ENCODE peak calls at places on chromosomes 12 and 14, in nine cellular contexts. T, C, Z, W, H, Y, R, Q and P are unnamed samples.

GRCh38 chr12:112018571-112019237 is 5.5 kb downstream of the ERP29 start:
- DNase-seq in T (peak; percentile 85), R (no peak), Z (peak; percentile 67), C (no peak), Q (no peak), H (no peak), W (peak; percentile 81), Y (peak; percentile 48), P (no peak)

GRCh38 chr12:6604254-6605029 is 2.7 kb downstream of the CHD4 start:
- DNase-seq in R (peak; percentile 60), Y (no peak), T (no peak), W (peak; percentile 50), Q (no peak), C (no peak), H (no peak), Z (no peak), P (peak; percentile 52)

GRCh38 chr12:1716215-1716862 is 25.5 kb downstream of the ADIPOR2 start:
- DNase-seq in H (peak; percentile 53), Z (peak; percentile 29), Y (no peak), Q (no peak), C (no peak), T (no peak), R (no peak), W (no peak), P (no peak)

GRCh38 chr12:32877670-32878459 is 18.7 kb downstream of the PKP2 start:
- DNase-seq in R (peak; percentile 54), Z (no peak), T (no peak), Y (peak; percentile 82), C (peak; percentile 87), W (no peak), Q (peak; percentile 37), H (no peak), P (no peak)

GRCh38 chr12:128766738-128767501 is 56.8 kb downstream of the SLC15A4 start:
- DNase-seq in W (no peak), Y (no peak), Q (no peak), R (no peak), H (no peak), Z (no peak), C (no peak), T (no peak), P (no peak)

GRCh38 chr12:65881965-65882413 is 57.7 kb downstream of the HMGA2 start:
- DNase-seq in W (peak; percentile 72), R (peak; percentile 91), Z (no peak), C (peak; percentile 85), H (no peak), T (no peak), Y (no peak), Q (peak; percentile 42), P (peak; percentile 87)

GRCh38 chr14:93035917-93036651 is 79.6 kb downstream of the ITPK1 start:
- DNase-seq in Y (peak; percentile 78), C (no peak), H (peak; percentile 48), Z (peak; percentile 78), R (no peak), T (peak; percentile 69), W (peak; percentile 41), Q (no peak), P (no peak)

GRCh38 chr14:22875003-22875747 is 3.6 kb downstream of the LRP10 start:
- DNase-seq in H (no peak), Y (no peak), W (no peak), Q (no peak), T (no peak), R (no peak), Z (no peak), C (no peak), P (peak; percentile 56)

GRCh38 chr14:97604731-97605130 is 807.5 kb downstream of the VRK1 start:
- DNase-seq in R (no peak), Y (no peak), H (no peak), W (no peak), Z (no peak), C (no peak), Q (no peak), T (no peak), P (no peak)

GRCh38 chr12:29242921-29243431 is 93.9 kb downstream of the FAR2 start:
- DNase-seq in H (no peak), T (no peak), C (no peak), Z (peak; percentile 65), R (no peak), Q (no peak), W (no peak), Y (peak; percentile 7), P (peak; percentile 44)

GRCh38 chr12:109736552-109737108 is 23.0 kb downstream of the FAM222A start:
- DNase-seq in T (peak; percentile 35), Q (peak; percentile 41), C (peak; percentile 59), H (no peak), W (peak; percentile 35), Y (peak; percentile 62), Z (no peak), R (peak; percentile 16), P (peak; percentile 42)

GRCh38 chr14:84445486-84445885 is 1084.5 kb upstream of the FLRT2 start:
- DNase-seq in Y (no peak), R (no peak), H (no peak), Z (no peak), T (no peak), W (no peak), Q (no peak), C (no peak), P (no peak)

GRCh38 chr14:69288956-69289705 is 29.2 kb downstream of the GALNT16 start:
- DNase-seq in C (no peak), R (no peak), Q (no peak), T (no peak), H (no peak), Y (no peak), W (no peak), Z (peak; percentile 25), P (no peak)

GRCh38 chr12:83389237-83389996 is 702.7 kb downstream of the TMTC2 start:
- DNase-seq in R (no peak), Q (peak; percentile 41), Z (no peak), W (no peak), Y (no peak), H (no peak), C (no peak), T (no peak), P (no peak)

GRCh38 chr12:65825573-65826512 is 1.6 kb downstream of the HMGA2 start:
- DNase-seq in Q (peak; percentile 74), Z (no peak), T (peak; percentile 55), Y (peak; percentile 58), W (peak; percentile 66), C (peak; percentile 68), H (peak; percentile 19), R (no peak), P (peak; percentile 57)

GRCh38 chr14:76717508-76717907 is 43.8 kb upstream of the VASH1 start:
- DNase-seq in T (no peak), Z (no peak), W (no peak), Q (no peak), R (no peak), H (no peak), Y (no peak), C (no peak), P (no peak)

GRCh38 chr14:100815478-100816285 is 10.2 kb upstream of the MEG3 start:
- DNase-seq in Q (no peak), R (no peak), H (no peak), W (peak; percentile 83), T (peak; percentile 38), C (peak; percentile 20), Z (no peak), Y (peak; percentile 69), P (peak; percentile 36)